ENCODE peak calls at places on chromosomes 7 and 10, in six cellular contexts. One of them, this sample, is unnamed.

GRCh38 chr7:13850185-13850752 is 139.2 kb downstream of the ETV1 start:
- DNase-seq in SJSA1: peak
- DNase-seq in dorsolateral prefrontal cortex: no peak
- DNase-seq in mammary epithelial cell: peak
- DNase-seq in stimulated activated CD4-positive, alpha-beta T cell treated with anti-CD3 and anti-CD28 coated beads, Interleukin-1b, Interleukin-23, amount 100 ng/mL, for 24 hours: peak
- DNase-seq in KG1: peak
- DNase-seq in this sample: peak

GRCh38 chr10:22250897-22251605 is 33.2 kb upstream of the EBLN1 start:
- DNase-seq in mammary epithelial cell: no peak
- DNase-seq in stimulated activated CD4-positive, alpha-beta T cell treated with anti-CD3 and anti-CD28 coated beads, Interleukin-1b, Interleukin-23, amount 100 ng/mL, for 24 hours: no peak
- DNase-seq in KG1: peak
- DNase-seq in dorsolateral prefrontal cortex: no peak
- DNase-seq in SJSA1: no peak
- DNase-seq in this sample: no peak

GRCh38 chr7:155965010-155965409 is 152.7 kb upstream of the SHH start:
- DNase-seq in dorsolateral prefrontal cortex: no peak
- DNase-seq in KG1: no peak
- DNase-seq in SJSA1: no peak
- DNase-seq in mammary epithelial cell: peak
- DNase-seq in stimulated activated CD4-positive, alpha-beta T cell treated with anti-CD3 and anti-CD28 coated beads, Interleukin-1b, Interleukin-23, amount 100 ng/mL, for 24 hours: no peak
- DNase-seq in this sample: peak

GRCh38 chr10:30639946-30640786 is 10.6 kb upstream of the LYZL2 start:
- DNase-seq in stimulated activated CD4-positive, alpha-beta T cell treated with anti-CD3 and anti-CD28 coated beads, Interleukin-1b, Interleukin-23, amount 100 ng/mL, for 24 hours: no peak
- DNase-seq in dorsolateral prefrontal cortex: no peak
- DNase-seq in SJSA1: peak
- DNase-seq in mammary epithelial cell: peak
- DNase-seq in KG1: peak
- DNase-seq in this sample: no peak

GRCh38 chr10:48607356-48608278 is 2.7 kb upstream of the ARHGAP22 start:
- DNase-seq in stimulated activated CD4-positive, alpha-beta T cell treated with anti-CD3 and anti-CD28 coated beads, Interleukin-1b, Interleukin-23, amount 100 ng/mL, for 24 hours: no peak
- DNase-seq in KG1: no peak
- DNase-seq in SJSA1: no peak
- DNase-seq in mammary epithelial cell: no peak
- DNase-seq in dorsolateral prefrontal cortex: no peak
- DNase-seq in this sample: no peak

GRCh38 chr10:72455889-72456588 is 101.3 kb upstream of the DNAJB12 start:
- DNase-seq in mammary epithelial cell: peak
- DNase-seq in SJSA1: no peak
- DNase-seq in KG1: no peak
- DNase-seq in stimulated activated CD4-positive, alpha-beta T cell treated with anti-CD3 and anti-CD28 coated beads, Interleukin-1b, Interleukin-23, amount 100 ng/mL, for 24 hours: no peak
- DNase-seq in dorsolateral prefrontal cortex: no peak
- DNase-seq in this sample: no peak

GRCh38 chr7:42869131-42870020 is 42.5 kb downstream of the C7orf25 start:
- DNase-seq in SJSA1: peak
- DNase-seq in KG1: no peak
- DNase-seq in stimulated activated CD4-positive, alpha-beta T cell treated with anti-CD3 and anti-CD28 coated beads, Interleukin-1b, Interleukin-23, amount 100 ng/mL, for 24 hours: no peak
- DNase-seq in mammary epithelial cell: no peak
- DNase-seq in dorsolateral prefrontal cortex: no peak
- DNase-seq in this sample: no peak

GRCh38 chr10:72013202-72013945 is 49.2 kb downstream of the CHST3 start:
- DNase-seq in dorsolateral prefrontal cortex: no peak
- DNase-seq in mammary epithelial cell: no peak
- DNase-seq in SJSA1: no peak
- DNase-seq in stimulated activated CD4-positive, alpha-beta T cell treated with anti-CD3 and anti-CD28 coated beads, Interleukin-1b, Interleukin-23, amount 100 ng/mL, for 24 hours: no peak
- DNase-seq in KG1: no peak
- DNase-seq in this sample: no peak

GRCh38 chr10:99612167-99612831 is 7.9 kb downstream of the SLC25A28 start:
- DNase-seq in SJSA1: peak
- DNase-seq in dorsolateral prefrontal cortex: no peak
- DNase-seq in mammary epithelial cell: peak
- DNase-seq in stimulated activated CD4-positive, alpha-beta T cell treated with anti-CD3 and anti-CD28 coated beads, Interleukin-1b, Interleukin-23, amount 100 ng/mL, for 24 hours: no peak
- DNase-seq in KG1: peak
- DNase-seq in this sample: peak

GRCh38 chr7:30225863-30226361 is 58.5 kb upstream of the ZNRF2 start:
- DNase-seq in mammary epithelial cell: peak
- DNase-seq in dorsolateral prefrontal cortex: no peak
- DNase-seq in SJSA1: no peak
- DNase-seq in KG1: peak
- DNase-seq in stimulated activated CD4-positive, alpha-beta T cell treated with anti-CD3 and anti-CD28 coated beads, Interleukin-1b, Interleukin-23, amount 100 ng/mL, for 24 hours: no peak
- DNase-seq in this sample: peak

GRCh38 chr7:151404216-151405011 is 5.4 kb downstream of the WDR86 start:
- DNase-seq in KG1: no peak
- DNase-seq in SJSA1: peak
- DNase-seq in dorsolateral prefrontal cortex: no peak
- DNase-seq in stimulated activated CD4-positive, alpha-beta T cell treated with anti-CD3 and anti-CD28 coated beads, Interleukin-1b, Interleukin-23, amount 100 ng/mL, for 24 hours: no peak
- DNase-seq in mammary epithelial cell: peak
- DNase-seq in this sample: peak

GRCh38 chr10:62083868-62084267 is 182.4 kb downstream of the ARID5B start:
- DNase-seq in dorsolateral prefrontal cortex: no peak
- DNase-seq in mammary epithelial cell: peak
- DNase-seq in SJSA1: no peak
- DNase-seq in KG1: no peak
- DNase-seq in stimulated activated CD4-positive, alpha-beta T cell treated with anti-CD3 and anti-CD28 coated beads, Interleukin-1b, Interleukin-23, amount 100 ng/mL, for 24 hours: no peak
- DNase-seq in this sample: peak

GRCh38 chr7:112411186-112411795 is 39.0 kb upstream of the IFRD1 start:
- DNase-seq in SJSA1: no peak
- DNase-seq in mammary epithelial cell: peak
- DNase-seq in stimulated activated CD4-positive, alpha-beta T cell treated with anti-CD3 and anti-CD28 coated beads, Interleukin-1b, Interleukin-23, amount 100 ng/mL, for 24 hours: no peak
- DNase-seq in KG1: no peak
- DNase-seq in dorsolateral prefrontal cortex: peak
- DNase-seq in this sample: no peak

GRCh38 chr10:132535065-132535651 is 2.4 kb upstream of the INPP5A start:
- DNase-seq in KG1: no peak
- DNase-seq in mammary epithelial cell: no peak
- DNase-seq in stimulated activated CD4-positive, alpha-beta T cell treated with anti-CD3 and anti-CD28 coated beads, Interleukin-1b, Interleukin-23, amount 100 ng/mL, for 24 hours: no peak
- DNase-seq in dorsolateral prefrontal cortex: peak
- DNase-seq in SJSA1: no peak
- DNase-seq in this sample: no peak

GRCh38 chr10:11516419-11516721 is 95.1 kb downstream of the USP6NL start:
- DNase-seq in dorsolateral prefrontal cortex: no peak
- DNase-seq in SJSA1: no peak
- DNase-seq in KG1: no peak
- DNase-seq in mammary epithelial cell: peak
- DNase-seq in stimulated activated CD4-positive, alpha-beta T cell treated with anti-CD3 and anti-CD28 coated beads, Interleukin-1b, Interleukin-23, amount 100 ng/mL, for 24 hours: no peak
- DNase-seq in this sample: no peak

GRCh38 chr10:60093317-60093716 is 187.0 kb upstream of the CCDC6 start:
- DNase-seq in KG1: no peak
- DNase-seq in SJSA1: no peak
- DNase-seq in dorsolateral prefrontal cortex: no peak
- DNase-seq in stimulated activated CD4-positive, alpha-beta T cell treated with anti-CD3 and anti-CD28 coated beads, Interleukin-1b, Interleukin-23, amount 100 ng/mL, for 24 hours: no peak
- DNase-seq in mammary epithelial cell: no peak
- DNase-seq in this sample: no peak

GRCh38 chr7:126065766-126066165 is 1136.1 kb upstream of the POT1 start:
- DNase-seq in KG1: no peak
- DNase-seq in mammary epithelial cell: no peak
- DNase-seq in stimulated activated CD4-positive, alpha-beta T cell treated with anti-CD3 and anti-CD28 coated beads, Interleukin-1b, Interleukin-23, amount 100 ng/mL, for 24 hours: no peak
- DNase-seq in dorsolateral prefrontal cortex: no peak
- DNase-seq in SJSA1: no peak
- DNase-seq in this sample: no peak

GRCh38 chr10:6722616-6723004 is 142.5 kb upstream of the PRKCQ start:
- DNase-seq in stimulated activated CD4-positive, alpha-beta T cell treated with anti-CD3 and anti-CD28 coated beads, Interleukin-1b, Interleukin-23, amount 100 ng/mL, for 24 hours: no peak
- DNase-seq in KG1: no peak
- DNase-seq in dorsolateral prefrontal cortex: no peak
- DNase-seq in mammary epithelial cell: peak
- DNase-seq in SJSA1: no peak
- DNase-seq in this sample: peak

GRCh38 chr10:47336387-47337134 is 11.6 kb upstream of the RBP3 start:
- DNase-seq in dorsolateral prefrontal cortex: no peak
- DNase-seq in mammary epithelial cell: no peak
- DNase-seq in SJSA1: peak
- DNase-seq in stimulated activated CD4-positive, alpha-beta T cell treated with anti-CD3 and anti-CD28 coated beads, Interleukin-1b, Interleukin-23, amount 100 ng/mL, for 24 hours: no peak
- DNase-seq in KG1: no peak
- DNase-seq in this sample: no peak

GRCh38 chr7:108603922-108604684 is 34.4 kb downstream of the DNAJB9 start:
- DNase-seq in dorsolateral prefrontal cortex: no peak
- DNase-seq in KG1: no peak
- DNase-seq in stimulated activated CD4-positive, alpha-beta T cell treated with anti-CD3 and anti-CD28 coated beads, Interleukin-1b, Interleukin-23, amount 100 ng/mL, for 24 hours: no peak
- DNase-seq in mammary epithelial cell: no peak
- DNase-seq in SJSA1: no peak
- DNase-seq in this sample: no peak

This sample was measured in PC-9.